ENCODE peak calls at places on chromosome 17, in seven cellular contexts. One of them, this sample, is unnamed. For H3K36me3, the result is how much of the 10 kb centered on the place peaks cover.

GRCh38 chr17:59439261-59439660 is 107.8 kb downstream of the YPEL2 start:
- DNase-seq in SK-N-SH: no peak
- DNase-seq in K562: no peak
- DNase-seq in HepG2: no peak
- DNase-seq in H1: no peak
- DNase-seq in HCT116: no peak
- DNase-seq in GM12878: no peak
- DNase-seq in this sample: peak

GRCh38 chr17:4043862-4044261 is 79.6 kb upstream of the ATP2A3 start:
- DNase-seq in SK-N-SH: no peak
- DNase-seq in K562: no peak
- DNase-seq in HepG2: no peak
- DNase-seq in H1: no peak
- DNase-seq in HCT116: no peak
- DNase-seq in GM12878: peak
- DNase-seq in this sample: no peak

GRCh38 chr17:64006361-64007088 is 8.4 kb downstream of the PRR29 start:
- DNase-seq in SK-N-SH: peak
- DNase-seq in K562: peak
- DNase-seq in HepG2: peak
- DNase-seq in H1: no peak
- DNase-seq in HCT116: no peak
- DNase-seq in GM12878: no peak
- DNase-seq in this sample: peak

GRCh38 chr17:71486171-71486740 is 634.6 kb upstream of the SOX9 start:
- DNase-seq in SK-N-SH: no peak
- DNase-seq in K562: no peak
- DNase-seq in HepG2: no peak
- DNase-seq in H1: no peak
- DNase-seq in HCT116: no peak
- DNase-seq in GM12878: no peak
- DNase-seq in this sample: no peak

GRCh38 chr17:68849673-68850260 is 105.4 kb downstream of the ABCA8 start:
- DNase-seq in SK-N-SH: no peak
- DNase-seq in K562: no peak
- DNase-seq in HepG2: no peak
- DNase-seq in H1: no peak
- DNase-seq in HCT116: no peak
- DNase-seq in GM12878: no peak
- DNase-seq in this sample: no peak

GRCh38 chr17:61325382-61326073 is 74.1 kb upstream of the TBX2 start:
- DNase-seq in SK-N-SH: peak
- DNase-seq in K562: no peak
- DNase-seq in HepG2: no peak
- DNase-seq in H1: no peak
- DNase-seq in HCT116: no peak
- DNase-seq in GM12878: no peak
- DNase-seq in this sample: no peak

GRCh38 chr17:18937981-18938691 is 13.8 kb upstream of the SLC5A10 start:
- DNase-seq in SK-N-SH: no peak
- DNase-seq in K562: no peak
- DNase-seq in HepG2: peak
- DNase-seq in H1: no peak
- DNase-seq in HCT116: no peak
- DNase-seq in GM12878: no peak
- DNase-seq in this sample: no peak

GRCh38 chr17:78517421-78517820 is 59.8 kb downstream of the DNAH17 start:
- DNase-seq in SK-N-SH: peak
- DNase-seq in K562: no peak
- DNase-seq in HepG2: no peak
- DNase-seq in H1: no peak
- DNase-seq in HCT116: no peak
- DNase-seq in GM12878: no peak
- DNase-seq in this sample: no peak

GRCh38 chr17:75524971-75525805 is at the start of gene LLGL2:
- DNase-seq in SK-N-SH: peak
- DNase-seq in K562: peak
- DNase-seq in HepG2: peak
- DNase-seq in H1: no peak
- DNase-seq in HCT116: peak
- DNase-seq in GM12878: no peak
- DNase-seq in this sample: peak

GRCh38 chr17:12856451-12856850 is 67.2 kb downstream of the ARHGAP44 start:
- DNase-seq in SK-N-SH: no peak
- DNase-seq in K562: no peak
- DNase-seq in HepG2: no peak
- DNase-seq in H1: no peak
- DNase-seq in HCT116: no peak
- DNase-seq in GM12878: no peak
- DNase-seq in this sample: no peak

GRCh38 chr17:12853921-12854320 is 64.6 kb downstream of the ARHGAP44 start:
- DNase-seq in SK-N-SH: no peak
- DNase-seq in K562: no peak
- DNase-seq in HepG2: no peak
- DNase-seq in H1: no peak
- DNase-seq in HCT116: no peak
- DNase-seq in GM12878: no peak
- DNase-seq in this sample: no peak

GRCh38 chr17:12857592-12857991 is 68.3 kb downstream of the ARHGAP44 start:
- DNase-seq in SK-N-SH: no peak
- DNase-seq in K562: no peak
- DNase-seq in HepG2: no peak
- DNase-seq in H1: no peak
- DNase-seq in HCT116: no peak
- DNase-seq in GM12878: no peak
- DNase-seq in this sample: no peak

DNA sequence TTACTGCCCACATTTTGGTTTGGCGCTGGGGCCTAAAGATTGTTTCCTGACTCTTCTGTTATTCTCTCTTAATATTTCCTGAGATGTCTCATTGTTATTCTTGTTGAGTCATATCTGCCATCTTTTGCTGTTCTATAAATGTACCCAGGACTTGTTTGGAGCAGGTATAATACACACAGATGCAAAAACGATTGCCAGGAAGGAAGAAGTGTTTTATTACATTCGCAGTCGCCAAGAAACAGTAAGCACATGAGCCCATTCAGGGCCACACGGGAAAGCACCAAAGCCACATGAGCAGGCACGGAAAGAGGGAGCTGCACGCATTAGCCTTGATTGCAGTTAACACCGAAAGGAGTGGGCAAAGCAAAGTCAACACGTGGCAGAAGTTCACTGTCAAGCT is 70.2 kb downstream of the ARHGAP44 start:
- DNase-seq in SK-N-SH: no peak
- DNase-seq in K562: no peak
- DNase-seq in HepG2: no peak
- DNase-seq in H1: no peak
- DNase-seq in HCT116: no peak
- DNase-seq in GM12878: peak
- DNase-seq in this sample: no peak
- TF ChIP-seq POLR2AphosphoS5 in SK-N-SH: no peak
- TF ChIP-seq POLR2AphosphoS5 in K562: no peak
- TF ChIP-seq POLR2AphosphoS5 in HepG2: no peak
- TF ChIP-seq POLR2AphosphoS5 in H1: no peak
- TF ChIP-seq POLR2AphosphoS5 in HCT116: no peak
- TF ChIP-seq POLR2AphosphoS5 in GM12878: no peak
- TF ChIP-seq POLR2AphosphoS5 in this sample: no peak

DNA sequence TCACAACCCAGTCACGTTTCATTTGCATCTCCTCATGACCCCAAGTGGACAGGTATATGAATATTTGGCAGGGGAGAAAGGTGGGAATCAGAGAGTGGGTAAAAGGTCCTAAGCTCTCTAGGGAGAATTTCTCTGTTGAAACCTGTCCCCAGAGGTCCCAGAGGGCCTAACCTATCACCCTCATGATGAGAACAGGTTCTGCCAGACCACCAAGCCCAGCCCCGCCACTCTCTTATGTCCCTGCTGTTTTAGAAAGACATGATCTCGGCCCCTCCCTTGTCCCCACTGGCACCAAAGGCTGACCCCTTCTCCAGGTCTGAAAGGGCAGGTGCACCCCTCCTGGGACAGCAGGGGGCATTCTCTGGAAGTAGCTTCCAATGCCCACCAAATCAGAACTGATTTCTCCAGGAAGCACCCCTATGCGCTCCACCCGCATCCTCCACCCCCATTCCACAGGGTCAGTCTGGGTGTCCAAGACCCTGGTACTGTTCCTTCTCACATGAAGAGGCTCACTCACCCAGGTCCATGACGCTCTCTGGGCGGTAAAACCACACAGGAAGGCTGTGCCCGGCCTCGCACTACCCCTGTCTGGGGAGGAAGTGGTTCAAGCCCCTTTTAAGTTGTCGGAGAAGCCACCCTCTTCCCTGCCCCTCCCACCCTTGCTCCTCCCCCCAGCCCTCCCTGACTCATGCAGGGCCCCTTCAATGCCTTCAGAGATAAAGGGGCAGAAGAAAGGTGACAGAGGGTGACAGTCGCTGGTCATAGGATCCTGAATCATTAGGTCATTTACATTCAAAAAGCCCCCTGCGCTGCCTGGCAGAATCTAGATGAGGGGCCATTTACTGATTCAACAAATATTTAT is at the start of gene CCR7:
- DNase-seq in SK-N-SH: no peak
- DNase-seq in K562: peak
- DNase-seq in HepG2: no peak
- DNase-seq in H1: no peak
- DNase-seq in HCT116: no peak
- DNase-seq in GM12878: no peak
- DNase-seq in this sample: no peak
- TF ChIP-seq MAX in SK-N-SH: no peak
- TF ChIP-seq MAX in K562: no peak
- TF ChIP-seq MAX in HepG2: no peak
- TF ChIP-seq MAX in H1: no peak
- TF ChIP-seq MAX in HCT116: no peak
- TF ChIP-seq MAX in GM12878: peak
- TF ChIP-seq MAX in this sample: no peak

DNA sequence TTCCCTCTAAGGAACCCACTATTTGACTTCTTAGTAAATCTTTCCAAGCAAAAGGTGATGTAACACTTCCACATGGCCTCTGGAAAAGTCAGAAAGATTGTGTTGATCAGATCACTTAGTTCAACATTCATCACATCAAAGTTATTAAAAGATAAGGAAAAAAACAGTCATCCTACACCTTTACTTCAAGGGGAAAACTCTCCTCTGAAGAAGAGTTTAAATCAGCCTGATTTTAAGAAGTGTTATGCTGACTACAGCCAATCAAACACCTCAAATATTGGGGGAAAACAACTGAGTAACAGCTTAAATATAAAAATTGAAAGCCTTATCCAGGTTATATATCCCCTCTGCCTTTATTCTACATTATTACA is 19.6 kb upstream of the COPRS start:
- DNase-seq in SK-N-SH: no peak
- DNase-seq in K562: no peak
- DNase-seq in HepG2: no peak
- DNase-seq in H1: no peak
- DNase-seq in HCT116: no peak
- DNase-seq in GM12878: no peak
- DNase-seq in this sample: no peak
- H3K36me3 ChIP-seq in SK-N-SH: under half
- H3K36me3 ChIP-seq in K562: half or more
- H3K36me3 ChIP-seq in HepG2: half or more
- H3K36me3 ChIP-seq in H1: under half
- H3K36me3 ChIP-seq in HCT116: under half
- H3K36me3 ChIP-seq in GM12878: under half
- H3K36me3 ChIP-seq in this sample: under half

DNA sequence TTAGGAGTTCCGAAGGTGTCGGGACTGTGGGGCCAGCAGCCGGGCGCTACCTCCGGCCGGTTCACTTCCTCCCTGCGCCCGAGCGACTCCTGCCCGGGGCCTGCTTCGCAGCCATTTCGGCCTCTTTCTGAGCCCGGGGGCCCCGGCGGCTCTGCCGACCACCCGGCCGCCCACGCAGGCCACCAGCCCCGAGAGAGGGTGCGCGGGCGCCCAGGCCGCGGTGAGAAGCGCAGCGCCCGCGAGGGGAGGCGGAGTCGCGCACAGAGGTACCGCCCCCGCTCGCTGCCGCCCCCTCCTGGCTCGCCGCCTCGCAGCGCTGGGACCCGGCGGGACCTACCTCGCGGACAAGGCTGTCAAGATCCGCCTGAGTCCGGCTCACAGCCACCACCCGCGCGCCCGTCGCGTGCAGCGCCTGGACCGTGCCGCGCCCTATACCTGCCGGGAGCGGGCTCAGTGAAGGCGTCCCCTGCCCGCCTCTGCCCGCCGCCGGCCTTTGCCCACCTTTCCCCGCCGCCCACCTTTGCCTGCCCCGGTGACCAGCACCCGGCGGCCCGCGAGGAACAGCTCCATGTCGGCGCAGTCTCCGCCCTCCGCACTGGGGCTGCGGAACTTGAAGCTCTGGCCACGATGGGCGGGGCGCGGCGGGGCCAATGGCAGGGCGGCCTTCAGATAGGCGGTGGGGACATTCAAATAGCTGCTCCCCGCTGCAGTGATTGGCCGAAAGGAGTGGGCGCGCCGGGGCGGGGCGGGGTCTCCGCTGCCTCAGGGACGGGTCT is at the start of gene DCXR:
- DNase-seq in SK-N-SH: peak
- DNase-seq in K562: peak
- DNase-seq in HepG2: peak
- DNase-seq in H1: peak
- DNase-seq in HCT116: peak
- DNase-seq in GM12878: peak
- DNase-seq in this sample: peak
- TF ChIP-seq POLR2AphosphoS5 in SK-N-SH: peak
- TF ChIP-seq POLR2AphosphoS5 in K562: peak
- TF ChIP-seq POLR2AphosphoS5 in HepG2: peak
- TF ChIP-seq POLR2AphosphoS5 in H1: peak
- TF ChIP-seq POLR2AphosphoS5 in HCT116: peak
- TF ChIP-seq POLR2AphosphoS5 in GM12878: peak
- TF ChIP-seq POLR2AphosphoS5 in this sample: peak

DNA sequence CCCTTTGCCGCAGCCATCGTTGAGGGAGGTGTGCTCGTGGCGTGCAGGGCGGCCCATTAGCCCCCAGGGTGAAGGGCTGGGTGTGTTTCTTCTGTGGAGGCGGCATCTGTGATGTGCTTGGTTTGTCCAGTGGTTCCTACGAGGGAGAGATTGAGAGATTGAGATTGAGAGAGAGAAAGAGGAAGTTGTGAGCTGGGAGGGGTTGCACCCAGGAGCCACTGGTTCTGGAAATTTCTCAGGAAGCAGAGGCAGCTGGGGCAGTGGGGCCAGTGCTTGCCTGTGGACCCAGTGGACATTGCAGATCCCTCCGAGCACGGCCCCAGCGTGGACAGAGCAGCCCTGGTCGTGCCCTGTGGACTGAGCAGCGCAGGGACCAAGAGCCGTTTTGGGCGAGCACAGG is 72.0 kb upstream of the ZNF750 start:
- DNase-seq in SK-N-SH: no peak
- DNase-seq in K562: no peak
- DNase-seq in HepG2: no peak
- DNase-seq in H1: no peak
- DNase-seq in HCT116: no peak
- DNase-seq in GM12878: no peak
- DNase-seq in this sample: no peak
- TF ChIP-seq MAX in SK-N-SH: no peak
- TF ChIP-seq MAX in K562: no peak
- TF ChIP-seq MAX in HepG2: no peak
- TF ChIP-seq MAX in H1: no peak
- TF ChIP-seq MAX in HCT116: no peak
- TF ChIP-seq MAX in GM12878: no peak
- TF ChIP-seq MAX in this sample: no peak

This sample was measured in endothelial cell of umbilical vein.